ENCODE peak calls at places on chromosomes 3 and 15, in nine cellular contexts. L is HCT116, Y is HL-60, W is breast epithelium, B is prostate gland, P is transverse colon, U is stomach, T is GM23338, M is upper lobe of left lung. O is an unnamed sample.

GRCh38 chr15:42605281-42605744 is 29.9 kb downstream of the STARD9 start:
- DNase-seq in L (no peak), Y (no peak), W (no peak), B (no peak), P (no peak), U (no peak), T (no peak), M (no peak), O (no peak)

GRCh38 chr3:171806200-171807128 is 3.8 kb downstream of the PLD1 start:
- DNase-seq in L (no peak), Y (no peak), W (no peak), B (no peak), P (no peak), U (no peak), T (no peak), M (no peak), O (no peak)

GRCh38 chr15:50066202-50066601 is 52.8 kb downstream of the ATP8B4 start:
- DNase-seq in L (no peak), Y (peak), W (no peak), B (no peak), P (no peak), U (no peak), T (peak), M (no peak), O (no peak)

GRCh38 chr15:91150492-91151160 is 50.6 kb downstream of the SV2B start:
- DNase-seq in L (no peak), Y (no peak), W (no peak), B (no peak), P (no peak), U (no peak), T (no peak), M (no peak), O (no peak)

GRCh38 chr3:24201301-24201700 is 256.2 kb downstream of the NR1D2 start:
- DNase-seq in L (no peak), Y (no peak), W (no peak), B (no peak), P (no peak), U (no peak), T (no peak), M (no peak), O (no peak)

GRCh38 chr3:16064660-16065414 is 109.6 kb upstream of the GALNT15 start:
- DNase-seq in L (no peak), Y (no peak), W (peak), B (no peak), P (peak), U (no peak), T (no peak), M (no peak), O (no peak)

GRCh38 chr3:102457644-102458043 is 22.8 kb downstream of the ZPLD1 start:
- DNase-seq in L (no peak), Y (no peak), W (no peak), B (no peak), P (no peak), U (no peak), T (no peak), M (no peak), O (no peak)

GRCh38 chr15:41955807-41956525 is 16.4 kb downstream of the EHD4 start:
- DNase-seq in L (no peak), Y (no peak), W (no peak), B (no peak), P (no peak), U (no peak), T (peak), M (no peak), O (no peak)

GRCh38 chr15:51075364-51075763 is 19.3 kb downstream of the TNFAIP8L3 start:
- DNase-seq in L (no peak), Y (no peak), W (no peak), B (peak), P (no peak), U (no peak), T (no peak), M (no peak), O (no peak)

GRCh38 chr15:74235962-74236361 is at the start of gene CCDC33:
- DNase-seq in L (no peak), Y (peak), W (peak), B (no peak), P (peak), U (peak), T (no peak), M (peak), O (no peak)

GRCh38 chr3:119690043-119690656 is 12.7 kb upstream of the CFAP91 start:
- DNase-seq in L (no peak), Y (no peak), W (no peak), B (no peak), P (no peak), U (no peak), T (peak), M (no peak), O (no peak)

GRCh38 chr3:125582707-125583106 is 12.6 kb downstream of the OSBPL11 start:
- DNase-seq in L (peak), Y (no peak), W (no peak), B (no peak), P (no peak), U (no peak), T (peak), M (no peak), O (no peak)

GRCh38 chr3:178513539-178514410 is 22.5 kb upstream of the KCNMB2 start:
- DNase-seq in L (no peak), Y (no peak), W (no peak), B (no peak), P (no peak), U (no peak), T (no peak), M (no peak), O (no peak)

GRCh38 chr3:73540969-73541740 is 83.6 kb downstream of the PDZRN3 start:
- DNase-seq in L (no peak), Y (no peak), W (no peak), B (no peak), P (no peak), U (no peak), T (no peak), M (no peak), O (no peak)

GRCh38 chr15:101028772-101029438 is 109.7 kb downstream of the LRRK1 start:
- DNase-seq in L (no peak), Y (no peak), W (no peak), B (no peak), P (peak), U (peak), T (no peak), M (no peak), O (peak)

GRCh38 chr3:54262541-54262940 is 140.2 kb downstream of the CACNA2D3 start:
- DNase-seq in L (no peak), Y (peak), W (no peak), B (no peak), P (no peak), U (no peak), T (no peak), M (no peak), O (no peak)

GRCh38 chr15:60740787-60741354 is 261.9 kb upstream of the ICE2 start:
- DNase-seq in L (no peak), Y (no peak), W (no peak), B (no peak), P (no peak), U (no peak), T (no peak), M (no peak), O (no peak)

GRCh38 chr3:105253225-105253624 is 113.5 kb upstream of the ALCAM start:
- DNase-seq in L (no peak), Y (no peak), W (no peak), B (peak), P (no peak), U (peak), T (no peak), M (peak), O (no peak)

GRCh38 chr3:127019449-127019848 is 36.5 kb downstream of the PLXNA1 start:
- DNase-seq in L (no peak), Y (no peak), W (peak), B (peak), P (no peak), U (no peak), T (no peak), M (no peak), O (no peak)

GRCh38 chr3:124926426-124927116 is 8.0 kb downstream of the MUC13 start:
- DNase-seq in L (no peak), Y (no peak), W (no peak), B (no peak), P (no peak), U (no peak), T (no peak), M (no peak), O (no peak)

GRCh38 chr15:52559583-52559982 is 9.2 kb downstream of the ARPP19 start:
- DNase-seq in L (no peak), Y (no peak), W (no peak), B (no peak), P (no peak), U (no peak), T (no peak), M (no peak), O (no peak)

GRCh38 chr3:86960551-86960950 is 30.4 kb downstream of the VGLL3 start:
- DNase-seq in L (no peak), Y (no peak), W (no peak), B (no peak), P (no peak), U (no peak), T (no peak), M (no peak), O (no peak)

GRCh38 chr3:17204049-17204650 is 319.4 kb downstream of the PLCL2 start:
- DNase-seq in L (no peak), Y (no peak), W (no peak), B (no peak), P (no peak), U (no peak), T (no peak), M (no peak), O (no peak)

GRCh38 chr15:90141646-90142045 is 39.4 kb upstream of the IDH2 start:
- DNase-seq in L (no peak), Y (peak), W (no peak), B (no peak), P (no peak), U (no peak), T (no peak), M (no peak), O (no peak)

GRCh38 chr3:127149621-127150310 is 43.2 kb upstream of the PRR23E start:
- DNase-seq in L (no peak), Y (no peak), W (no peak), B (no peak), P (no peak), U (peak), T (no peak), M (no peak), O (peak)

GRCh38 chr3:152293607-152294006 is 24.9 kb downstream of the MBNL1 start:
- DNase-seq in L (no peak), Y (no peak), W (no peak), B (no peak), P (no peak), U (no peak), T (no peak), M (no peak), O (no peak)

GRCh38 chr3:101518421-101518871 is 5.4 kb upstream of the SENP7 start:
- DNase-seq in L (no peak), Y (no peak), W (no peak), B (no peak), P (no peak), U (no peak), T (no peak), M (no peak), O (no peak)

GRCh38 chr3:86923071-86923476 is 67.9 kb downstream of the VGLL3 start:
- DNase-seq in L (no peak), Y (no peak), W (no peak), B (no peak), P (no peak), U (no peak), T (no peak), M (no peak), O (no peak)

GRCh38 chr3:195820186-195820585 is 8.5 kb upstream of the MUC4 start:
- DNase-seq in L (no peak), Y (no peak), W (no peak), B (no peak), P (no peak), U (no peak), T (no peak), M (no peak), O (no peak)

GRCh38 chr15:38217181-38217580 is 35.5 kb upstream of the SPRED1 start:
- DNase-seq in L (no peak), Y (no peak), W (no peak), B (no peak), P (no peak), U (no peak), T (no peak), M (no peak), O (no peak)

GRCh38 chr3:47266709-47267489 is 15.7 kb downstream of the KIF9 start:
- DNase-seq in L (peak), Y (peak), W (peak), B (peak), P (peak), U (peak), T (no peak), M (peak), O (peak)

DNA sequence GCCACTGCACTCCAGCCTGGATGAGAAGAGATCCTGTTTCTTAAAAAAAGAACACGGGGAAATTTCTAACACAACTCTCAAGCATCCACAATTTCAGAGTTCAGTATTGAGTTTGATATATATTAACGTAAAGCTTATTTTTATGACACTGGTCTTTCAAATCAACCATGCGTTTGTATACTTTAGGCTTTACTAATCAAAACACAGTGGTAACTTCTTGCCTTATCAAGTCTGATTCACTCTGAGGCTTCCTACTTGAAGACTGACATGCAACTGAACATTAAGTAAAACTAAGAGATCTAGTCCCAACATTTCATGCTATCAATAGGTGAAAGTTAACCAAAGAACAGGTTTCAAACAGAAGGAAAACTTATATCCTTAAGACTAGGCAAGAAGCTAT is 46.7 kb downstream of the PRTG start:
- DNase-seq in L (no peak), Y (no peak), W (no peak), B (no peak), P (no peak), U (no peak), T (no peak), M (no peak), O (no peak)
- TF ChIP-seq POLR2AphosphoS5 in L (no peak), Y (no peak), W (no peak), B (no peak), P (no peak), U (no peak), T (no peak), M (no peak), O (no peak)

GRCh38 chr3:41997702-41998551 is 36.0 kb upstream of the ULK4 start:
- DNase-seq in L (no peak), Y (no peak), W (no peak), B (no peak), P (no peak), U (no peak), T (peak), M (no peak), O (no peak)
- TF ChIP-seq CTCF in L (peak), Y (no peak), W (peak), B (no peak), P (no peak), U (peak), T (peak), M (peak), O (no peak)

GRCh38 chr15:26318689-26319088 is 454.2 kb downstream of the GABRB3 start:
- DNase-seq in L (no peak), Y (no peak), W (no peak), B (no peak), P (no peak), U (no peak), T (no peak), M (no peak), O (no peak)
- H3K27ac ChIP-seq in L (no peak), Y (no peak), W (no peak), B (no peak), P (no peak), U (no peak), T (no peak), M (no peak), O (no peak)

GRCh38 chr3:113255100-113255853 is 43.9 kb downstream of the BOC start:
- DNase-seq in L (no peak), Y (no peak), W (no peak), B (no peak), P (no peak), U (no peak), T (peak), M (no peak), O (no peak)

GRCh38 chr3:113255854-113256615 is 44.7 kb downstream of the BOC start:
- DNase-seq in L (no peak), Y (no peak), W (no peak), B (no peak), P (no peak), U (no peak), T (no peak), M (no peak), O (no peak)

GRCh38 chr3:113251817-113252216 is 40.5 kb downstream of the BOC start:
- DNase-seq in L (no peak), Y (no peak), W (no peak), B (no peak), P (no peak), U (no peak), T (no peak), M (no peak), O (no peak)

GRCh38 chr3:113252553-113252952 is 41.2 kb downstream of the BOC start:
- DNase-seq in L (no peak), Y (no peak), W (no peak), B (no peak), P (no peak), U (no peak), T (no peak), M (no peak), O (no peak)

GRCh38 chr3:113254171-113254947 is 43.0 kb downstream of the BOC start:
- DNase-seq in L (no peak), Y (no peak), W (no peak), B (no peak), P (no peak), U (no peak), T (no peak), M (no peak), O (no peak)
- TF ChIP-seq POLR2AphosphoS5 in L (no peak), Y (no peak), W (peak), B (no peak), P (no peak), U (no peak), T (no peak), M (no peak), O (no peak)

GRCh38 chr3:162777118-162777517 is 1280.5 kb downstream of the OTOL1 start:
- DNase-seq in L (no peak), Y (no peak), W (no peak), B (no peak), P (no peak), U (no peak), T (no peak), M (no peak), O (no peak)
- TF ChIP-seq CTCF in L (peak), Y (no peak), W (no peak), B (no peak), P (no peak), U (no peak), T (no peak), M (no peak), O (no peak)

DNA sequence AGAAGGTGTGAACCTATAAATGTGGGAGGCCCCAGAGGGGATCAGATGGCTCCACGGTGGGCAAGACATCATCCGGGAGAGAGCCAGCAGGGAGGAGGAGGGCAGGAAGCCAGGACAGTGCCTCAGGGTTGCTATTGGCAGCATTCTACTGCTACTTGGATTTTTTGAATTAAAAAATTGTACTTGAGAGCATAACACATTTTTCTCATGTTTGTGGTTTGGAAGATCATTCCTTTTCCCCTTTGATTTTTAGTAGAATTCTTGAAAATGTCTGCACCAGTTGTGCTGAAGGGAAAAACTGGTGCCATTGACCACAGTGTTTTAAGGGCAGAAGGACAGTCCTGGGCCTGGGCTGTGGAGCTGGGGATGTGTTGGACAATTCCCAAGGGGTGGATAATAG is 59.2 kb downstream of the LYZL4 start:
- DNase-seq in L (no peak), Y (no peak), W (peak), B (no peak), P (no peak), U (no peak), T (no peak), M (no peak), O (no peak)
- H3K27ac ChIP-seq in L (no peak), Y (no peak), W (no peak), B (no peak), P (no peak), U (no peak), T (no peak), M (no peak), O (no peak)

GRCh38 chr3:149224736-149225594 is 3.3 kb upstream of the CP start:
- DNase-seq in L (no peak), Y (no peak), W (no peak), B (peak), P (no peak), U (no peak), T (no peak), M (peak), O (no peak)

GRCh38 chr3:149221783-149222517 is at the start of gene CP:
- DNase-seq in L (no peak), Y (no peak), W (no peak), B (peak), P (no peak), U (no peak), T (no peak), M (no peak), O (no peak)

GRCh38 chr3:149227591-149228268 is 6.1 kb upstream of the CP start:
- DNase-seq in L (no peak), Y (no peak), W (no peak), B (no peak), P (no peak), U (no peak), T (no peak), M (no peak), O (no peak)

GRCh38 chr3:149223461-149223820 is 1.8 kb upstream of the CP start:
- DNase-seq in L (no peak), Y (no peak), W (no peak), B (no peak), P (no peak), U (no peak), T (no peak), M (no peak), O (no peak)
- TF ChIP-seq POLR2AphosphoS5 in L (no peak), Y (no peak), W (no peak), B (no peak), P (no peak), U (no peak), T (no peak), M (no peak), O (no peak)